ENCODE peak calls at places on chromosomes 7 and 10, in five cellular contexts. K, B, N, R and E are unnamed samples.

GRCh38 chr7:54339074-54339473 is 203.1 kb upstream of the VSTM2A start:
- DNase-seq in K (no peak), B (no peak), N (no peak), R (no peak), E (no peak)

GRCh38 chr10:507908-508444 is 181.5 kb downstream of the DIP2C start:
- DNase-seq in K (no peak), B (no peak), N (no peak), R (no peak), E (no peak)

GRCh38 chr10:114172776-114173555 is 1.0 kb downstream of the CCDC186 start:
- DNase-seq in K (no peak), B (no peak), N (no peak), R (no peak), E (no peak)

GRCh38 chr7:122885583-122886356 is 490 bp downstream of the CADPS2 start:
- DNase-seq in K (peak), B (peak), N (peak), R (peak), E (no peak)

GRCh38 chr10:132526676-132527075 is 10.9 kb upstream of the INPP5A start:
- DNase-seq in K (no peak), B (no peak), N (no peak), R (no peak), E (peak)

GRCh38 chr7:82559203-82559805 is 115.7 kb upstream of the CACNA2D1 start:
- DNase-seq in K (no peak), B (peak), N (no peak), R (no peak), E (no peak)

GRCh38 chr10:38054361-38054797 is 39.8 kb upstream of the ZNF37A start:
- DNase-seq in K (no peak), B (no peak), N (no peak), R (peak), E (peak)

GRCh38 chr7:120740348-120740747 is 117.6 kb downstream of the TSPAN12 start:
- DNase-seq in K (peak), B (no peak), N (no peak), R (peak), E (no peak)

GRCh38 chr10:19929466-19930140 is 113.4 kb downstream of the PLXDC2 start:
- DNase-seq in K (peak), B (no peak), N (no peak), R (peak), E (no peak)

GRCh38 chr10:133471300-133472109 is 17.8 kb downstream of the SCART1 start:
- DNase-seq in K (no peak), B (no peak), N (no peak), R (no peak), E (no peak)

GRCh38 chr7:27961255-27961654 is 219.3 kb downstream of the JAZF1 start:
- DNase-seq in K (peak), B (no peak), N (no peak), R (peak), E (peak)

GRCh38 chr7:116216956-116217570 is 6.7 kb downstream of the TES start:
- DNase-seq in K (peak), B (no peak), N (no peak), R (no peak), E (no peak)

GRCh38 chr7:112176693-112177415 is 29.3 kb downstream of the DOCK4 start:
- DNase-seq in K (no peak), B (no peak), N (no peak), R (no peak), E (no peak)

GRCh38 chr7:84291756-84292155 is 97.2 kb upstream of the SEMA3A start:
- DNase-seq in K (no peak), B (peak), N (no peak), R (no peak), E (no peak)

GRCh38 chr10:111482074-111482350 is 405.2 kb downstream of the ADRA2A start:
- DNase-seq in K (no peak), B (no peak), N (no peak), R (no peak), E (no peak)

GRCh38 chr10:60425392-60426110 is 35.9 kb upstream of the ANK3 start:
- DNase-seq in K (peak), B (no peak), N (no peak), R (no peak), E (no peak)

GRCh38 chr10:43078986-43079273 is 2.1 kb downstream of the RET start:
- DNase-seq in K (peak), B (peak), N (no peak), R (no peak), E (no peak)

GRCh38 chr7:114100810-114101209 is 182.0 kb upstream of the PPP1R3A start:
- DNase-seq in K (no peak), B (no peak), N (no peak), R (no peak), E (no peak)

GRCh38 chr10:132296671-132297443 is 10.9 kb downstream of the STK32C start:
- DNase-seq in K (no peak), B (no peak), N (no peak), R (no peak), E (no peak)

GRCh38 chr7:6725003-6725402 is 18.3 kb upstream of the ZNF12 start:
- DNase-seq in K (no peak), B (no peak), N (no peak), R (no peak), E (no peak)